ENCODE peak calls at places on chromosome 3, in seven cellular contexts. Y is HFFc6, X is neural crest cell, S is lower lobe of right lung, D is foreskin fibroblast, J is fibroblast of lung, F is transverse colon. A is an unnamed sample.

GRCh38 chr3:171878441-171879225 is 35.5 kb downstream of the TMEM212 start:
- DNase-seq in Y (no peak), X (no peak), F (no peak), S (no peak), J (peak; percentile 64), D (no peak), A (no peak)

GRCh38 chr3:105611304-105612192 is 244.8 kb downstream of the ALCAM start:
- DNase-seq in Y (no peak), D (no peak), F (no peak), S (no peak), J (no peak), X (no peak), A (no peak)

GRCh38 chr3:112755845-112756671 is 90.6 kb downstream of the CD200R1L start:
- DNase-seq in X (no peak), Y (no peak), F (no peak), D (no peak), J (no peak), S (no peak), A (no peak)

GRCh38 chr3:190120161-190121060 is at the start of gene P3H2:
- DNase-seq in Y (peak; percentile 90), D (peak; percentile 97), J (peak; percentile 92), S (peak; percentile 88), X (peak; percentile 68), F (peak; percentile 84), A (peak; percentile 57)

GRCh38 chr3:150235799-150236198 is 172.3 kb upstream of the TSC22D2 start:
- DNase-seq in F (no peak), S (no peak), X (no peak), Y (peak; percentile 88), D (peak; percentile 78), J (peak; percentile 87), A (no peak)

GRCh38 chr3:195551381-195551978 is 8.4 kb upstream of the PPP1R2 start:
- DNase-seq in Y (no peak), S (no peak), J (no peak), F (no peak), X (no peak), D (peak; percentile 31), A (no peak)

GRCh38 chr3:100600181-100601042 is 9.0 kb upstream of the ADGRG7 start:
- DNase-seq in Y (no peak), J (no peak), S (no peak), D (no peak), F (no peak), X (no peak), A (no peak)

GRCh38 chr3:57017481-57017880 is 43.0 kb upstream of the SPATA12 start:
- DNase-seq in S (no peak), D (peak; percentile 32), J (peak; percentile 65), Y (no peak), F (no peak), X (no peak), A (no peak)

GRCh38 chr3:69252631-69253030 is 130.2 kb upstream of the LMOD3 start:
- DNase-seq in Y (no peak), X (no peak), S (no peak), D (no peak), F (no peak), J (no peak), A (no peak)

GRCh38 chr3:141000027-141000663 is 51.0 kb upstream of the SPSB4 start:
- DNase-seq in X (peak; percentile 57), D (peak; percentile 69), Y (peak; percentile 53), S (peak; percentile 61), J (peak; percentile 52), F (peak; percentile 28), A (no peak)

DNA sequence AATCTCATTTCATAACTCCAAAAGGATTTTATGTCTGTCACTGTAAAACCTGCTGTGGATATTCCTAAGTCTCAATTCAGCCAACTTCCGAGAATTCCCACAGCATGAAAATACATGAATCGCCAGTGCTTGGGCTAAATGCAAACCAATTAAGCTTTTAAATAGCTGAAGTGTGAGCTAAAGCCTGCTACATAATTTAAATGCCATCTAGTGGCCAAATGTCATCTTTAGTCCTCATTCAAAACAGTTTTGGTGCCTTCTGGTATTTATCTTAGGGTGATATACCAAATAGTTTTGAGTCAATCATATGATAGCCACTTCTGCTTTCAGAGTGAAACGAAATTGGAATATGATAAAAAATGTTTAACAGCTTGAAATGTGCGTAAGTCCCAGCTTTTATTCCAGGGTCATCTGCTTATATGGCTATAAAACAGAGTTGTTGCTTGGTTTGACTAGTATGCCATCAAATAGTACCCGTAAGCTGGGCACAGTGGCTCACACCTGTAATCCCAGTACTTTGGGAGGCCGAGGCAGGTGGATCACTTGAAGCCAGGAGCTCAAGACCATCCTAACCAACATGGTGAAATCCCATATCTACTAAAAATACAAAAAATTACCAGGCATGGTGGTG is 41.8 kb upstream of the CCNL1 start:
- DNase-seq in S (no peak), Y (peak; percentile 44), X (no peak), D (peak; percentile 68), F (no peak), J (peak; percentile 69), A (no peak)
- TF ChIP-seq CTCF in S (peak; percentile 42), Y (peak; percentile 83), X (peak; percentile 62), D (peak; percentile 43), F (peak; percentile 60), J (no peak), A (peak; percentile 62)

DNA sequence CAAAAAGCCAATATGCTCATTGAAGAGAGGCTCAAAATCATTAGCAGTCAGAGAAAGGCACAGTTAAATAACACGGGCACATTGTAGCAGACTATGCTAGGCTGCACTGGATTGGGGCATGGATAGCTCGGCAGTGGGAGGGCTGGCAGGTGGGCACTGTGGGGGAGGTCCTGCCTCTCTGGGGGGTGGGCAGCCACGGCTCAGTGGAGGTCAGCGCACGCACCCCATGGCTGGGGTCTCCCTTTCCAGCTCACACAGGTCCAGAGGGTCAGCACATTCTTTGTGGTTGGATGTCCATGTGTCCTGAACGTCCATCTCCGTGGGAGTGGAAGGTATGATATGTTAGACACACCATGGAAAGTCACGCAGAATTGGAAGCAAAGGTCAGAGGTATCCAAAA is 18.4 kb upstream of the MGLL start:
- DNase-seq in X (no peak), Y (no peak), F (no peak), J (no peak), S (no peak), D (no peak), A (no peak)
- TF ChIP-seq CTCF in X (no peak), Y (no peak), F (no peak), J (no peak), S (no peak), D (no peak), A (no peak)

DNA sequence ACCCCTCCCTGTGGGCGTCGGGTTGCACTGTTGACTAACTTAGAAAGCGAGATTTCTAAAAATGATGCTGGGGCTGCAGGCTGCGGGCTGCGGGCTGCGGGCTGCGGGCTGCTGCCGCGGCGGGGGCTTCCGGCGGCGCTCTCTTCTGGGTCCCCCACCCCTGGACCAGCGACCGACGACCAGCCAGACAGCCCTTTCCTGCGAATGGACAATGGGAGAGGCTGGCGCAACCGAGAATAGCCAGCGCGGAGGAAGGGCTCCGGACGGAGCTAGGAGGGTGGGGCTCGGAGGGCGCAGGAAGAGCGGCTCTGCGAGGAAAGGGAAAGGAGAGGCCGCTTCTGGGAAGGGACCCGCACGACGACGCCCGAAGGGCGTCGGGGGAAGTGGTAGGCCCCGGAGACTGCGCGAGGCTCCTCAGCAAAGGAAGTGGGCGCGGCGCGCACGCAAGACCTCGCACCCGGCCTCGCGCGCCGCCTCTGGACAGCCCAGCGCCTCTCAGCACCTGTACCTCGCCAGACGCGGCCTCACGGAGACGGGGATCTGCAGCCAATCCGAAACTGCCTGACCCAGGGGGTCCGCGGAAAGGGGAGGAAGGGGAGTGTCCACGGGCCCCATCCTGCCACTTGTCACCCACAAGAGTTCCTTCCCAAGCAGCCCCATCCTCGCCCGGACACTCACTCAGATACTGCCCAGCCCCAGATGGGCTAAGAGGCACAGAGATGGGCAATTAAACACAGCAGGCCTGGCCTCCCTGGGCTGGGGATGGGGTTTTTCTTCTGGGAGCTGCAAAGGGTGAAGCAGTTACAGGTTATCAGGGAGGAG is 70.7 kb downstream of the SLC12A8 start:
- DNase-seq in D (peak; percentile 77), F (peak; percentile 74), S (peak; percentile 87), X (peak; percentile 40), J (peak; percentile 50), Y (no peak), A (no peak)
- TF ChIP-seq CTCF in D (peak; percentile 20), F (peak; percentile 10), S (peak; percentile 48), X (peak; percentile 33), J (no peak), Y (no peak), A (no peak)

GRCh38 chr3:130699765-130700164 is 46.9 kb downstream of the PIK3R4 start:
- DNase-seq in J (peak; percentile 37), D (peak; percentile 57), S (no peak), Y (peak; percentile 45), F (no peak), X (no peak), A (no peak)
- TF ChIP-seq CTCF in J (peak; percentile 27), D (peak; percentile 41), S (peak; percentile 44), Y (peak; percentile 84), F (peak; percentile 43), X (peak; percentile 68), A (peak; percentile 52)

DNA sequence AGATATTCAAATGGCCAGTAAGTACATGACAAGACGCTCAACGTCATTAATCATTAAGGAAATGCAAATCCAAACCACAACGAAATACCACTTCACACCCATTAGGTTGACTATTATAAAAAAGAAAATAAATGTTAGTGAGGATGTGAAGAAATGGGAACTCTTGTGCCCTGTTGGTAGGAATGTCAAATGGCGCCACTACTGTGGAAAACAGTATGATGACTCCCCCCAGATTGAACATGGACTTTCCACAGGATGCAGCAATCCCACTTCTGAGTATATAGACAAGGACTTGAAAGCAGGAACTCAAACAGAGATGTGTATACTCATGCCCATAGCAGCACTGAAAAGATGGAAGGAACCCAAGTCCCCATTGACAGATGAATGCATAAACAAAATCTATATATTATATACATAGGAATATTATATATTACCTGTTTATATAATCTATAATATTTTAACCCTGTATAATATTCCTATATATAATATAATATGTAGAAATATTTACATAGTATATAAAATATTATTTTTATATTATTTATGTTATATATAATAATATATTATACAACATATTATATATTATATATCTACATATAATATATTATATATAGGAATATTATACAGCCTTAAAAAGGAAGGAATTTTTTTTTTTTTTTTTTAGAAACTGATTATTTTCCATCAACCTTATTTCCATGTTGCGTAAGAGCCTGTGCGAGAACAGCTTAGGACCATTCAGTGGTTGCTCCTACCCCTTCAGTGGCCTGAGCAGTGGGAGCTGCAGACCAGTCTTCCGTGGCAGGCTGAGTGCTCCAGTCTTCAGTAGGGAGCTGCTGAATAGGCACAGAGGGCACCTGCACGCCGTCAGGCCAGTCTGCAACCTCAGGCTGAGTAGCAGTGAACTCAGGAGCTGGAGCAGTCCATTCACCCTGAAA is 17.6 kb upstream of the PIGZ start:
- DNase-seq in X (no peak), S (no peak), F (no peak), D (no peak), J (no peak), Y (no peak), A (no peak)
- TF ChIP-seq CTCF in X (peak; percentile 38), S (no peak), F (no peak), D (no peak), J (no peak), Y (peak; percentile 58), A (no peak)

A was measured in D721Med.